ENCODE peak calls at places on chromosomes 12 and 14, in five cellular contexts. K, L, H, E and M are unnamed samples.

GRCh38 chr12:76552343-76552938 is 7.1 kb downstream of the OSBPL8 start:
- DNase-seq in K (no peak), L (no peak), H (no peak), E (no peak), M (no peak)

GRCh38 chr12:67659296-67659695 is 10.8 kb downstream of the DYRK2 start:
- DNase-seq in K (no peak), L (no peak), H (no peak), E (no peak), M (no peak)

GRCh38 chr14:20655851-20656250 is 14.4 kb upstream of the OR6S1 start:
- DNase-seq in K (no peak), L (no peak), H (no peak), E (no peak), M (no peak)

GRCh38 chr14:105021656-105022275 is 883 bp upstream of the CDCA4 start:
- DNase-seq in K (no peak), L (no peak), H (peak), E (peak), M (no peak)

GRCh38 chr12:119565404-119565803 is 28.2 kb upstream of the TMEM233 start:
- DNase-seq in K (no peak), L (no peak), H (no peak), E (no peak), M (no peak)

GRCh38 chr12:122421263-122421814 is 1.1 kb downstream of the CLIP1 start:
- DNase-seq in K (no peak), L (peak), H (peak), E (no peak), M (peak)

GRCh38 chr12:49264466-49264872 is 413 bp upstream of the TUBA1C start:
- DNase-seq in K (no peak), L (peak), H (no peak), E (no peak), M (peak)

GRCh38 chr12:110047297-110047940 is 903 bp downstream of the C12orf76 start:
- DNase-seq in K (no peak), L (no peak), H (no peak), E (no peak), M (no peak)

GRCh38 chr12:1842905-1843640 is 22.7 kb downstream of the LRTM2 start:
- DNase-seq in K (no peak), L (no peak), H (no peak), E (no peak), M (no peak)

GRCh38 chr12:53968214-53969127 is 4.5 kb upstream of the HOXC11 start:
- DNase-seq in K (no peak), L (no peak), H (no peak), E (no peak), M (no peak)

GRCh38 chr12:109679716-109680520 is 33.7 kb upstream of the FAM222A start:
- DNase-seq in K (peak), L (no peak), H (no peak), E (no peak), M (no peak)

GRCh38 chr12:23536293-23536692 is 413.2 kb downstream of the SOX5 start:
- DNase-seq in K (no peak), L (no peak), H (no peak), E (no peak), M (peak)

GRCh38 chr12:41055875-41056577 is 132.1 kb upstream of the PDZRN4 start:
- DNase-seq in K (no peak), L (no peak), H (no peak), E (no peak), M (no peak)

GRCh38 chr12:6608592-6609311 is 1.6 kb upstream of the CHD4 start:
- DNase-seq in K (no peak), L (peak), H (peak), E (no peak), M (no peak)

GRCh38 chr12:88375301-88375959 is 204.8 kb downstream of the KITLG start:
- DNase-seq in K (no peak), L (no peak), H (no peak), E (no peak), M (no peak)

GRCh38 chr12:26195250-26195640 is at the start of gene SSPN:
- DNase-seq in K (no peak), L (no peak), H (peak), E (no peak), M (peak)

GRCh38 chr12:26162905-26163304 is 32.5 kb upstream of the SSPN start:
- DNase-seq in K (no peak), L (no peak), H (no peak), E (no peak), M (peak)

GRCh38 chr14:96824283-96824682 is 27.1 kb downstream of the VRK1 start:
- DNase-seq in K (no peak), L (no peak), H (no peak), E (no peak), M (no peak)

GRCh38 chr12:102426599-102427541 is 53.5 kb downstream of the IGF1 start:
- DNase-seq in K (no peak), L (no peak), H (no peak), E (no peak), M (no peak)

GRCh38 chr12:50132505-50133135 is 20.6 kb downstream of the COX14 start:
- DNase-seq in K (no peak), L (peak), H (no peak), E (peak), M (no peak)

GRCh38 chr12:107404981-107405380 is 280.6 kb upstream of the PWP1 start:
- DNase-seq in K (no peak), L (no peak), H (no peak), E (no peak), M (peak)

GRCh38 chr14:56996721-56997399 is 186.6 kb upstream of the OTX2 start:
- DNase-seq in K (no peak), L (no peak), H (no peak), E (no peak), M (no peak)

GRCh38 chr12:34223640-34224039 is 201.3 kb downstream of the ALG10 start:
- DNase-seq in K (no peak), L (no peak), H (no peak), E (no peak), M (no peak)

GRCh38 chr12:19154696-19155095 is 25.2 kb downstream of the PLEKHA5 start:
- DNase-seq in K (no peak), L (no peak), H (no peak), E (no peak), M (no peak)

GRCh38 chr12:94109154-94109553 is 39.2 kb upstream of the PLXNC1 start:
- DNase-seq in K (no peak), L (no peak), H (no peak), E (no peak), M (no peak)